ENCODE peak calls at places on chromosome 22, in five cellular contexts. One of them, this sample, is unnamed.

GRCh38 chr22:33520904-33521780 is 399.1 kb downstream of the LARGE1 start:
- DNase-seq in SK-N-SH: no peak
- DNase-seq in K562: no peak
- DNase-seq in nephron progenitor cell: no peak
- DNase-seq in bronchial epithelial cell: no peak
- DNase-seq in this sample: no peak

GRCh38 chr22:39087881-39088687 is 9.0 kb upstream of the APOBEC3H start:
- DNase-seq in SK-N-SH: no peak
- DNase-seq in K562: no peak
- DNase-seq in nephron progenitor cell: peak
- DNase-seq in bronchial epithelial cell: no peak
- DNase-seq in this sample: no peak

GRCh38 chr22:22085702-22086500 is 103.3 kb upstream of the TOP3B start:
- DNase-seq in SK-N-SH: peak
- DNase-seq in K562: peak
- DNase-seq in nephron progenitor cell: no peak
- DNase-seq in bronchial epithelial cell: peak
- DNase-seq in this sample: no peak

GRCh38 chr22:23035557-23036277 is 34.6 kb upstream of the GNAZ start:
- DNase-seq in SK-N-SH: no peak
- DNase-seq in K562: peak
- DNase-seq in nephron progenitor cell: no peak
- DNase-seq in bronchial epithelial cell: no peak
- DNase-seq in this sample: no peak

GRCh38 chr22:32185821-32186220 is 19.1 kb downstream of the RFPL2 start:
- DNase-seq in SK-N-SH: peak
- DNase-seq in K562: no peak
- DNase-seq in nephron progenitor cell: no peak
- DNase-seq in bronchial epithelial cell: no peak
- DNase-seq in this sample: no peak

GRCh38 chr22:22748297-22748743 is 103.9 kb downstream of the GGTLC2 start:
- DNase-seq in SK-N-SH: peak
- DNase-seq in K562: peak
- DNase-seq in nephron progenitor cell: peak
- DNase-seq in bronchial epithelial cell: peak
- DNase-seq in this sample: no peak

GRCh38 chr22:24554316-24555159 is at the start of gene GUCD1:
- DNase-seq in SK-N-SH: no peak
- DNase-seq in K562: no peak
- DNase-seq in nephron progenitor cell: peak
- DNase-seq in bronchial epithelial cell: peak
- DNase-seq in this sample: no peak

GRCh38 chr22:36244522-36245391 is 5.4 kb upstream of the APOL2 start:
- DNase-seq in SK-N-SH: no peak
- DNase-seq in K562: no peak
- DNase-seq in nephron progenitor cell: no peak
- DNase-seq in bronchial epithelial cell: no peak
- DNase-seq in this sample: no peak

GRCh38 chr22:27331526-27332281 is 469.9 kb downstream of the MN1 start:
- DNase-seq in SK-N-SH: peak
- DNase-seq in K562: no peak
- DNase-seq in nephron progenitor cell: peak
- DNase-seq in bronchial epithelial cell: peak
- DNase-seq in this sample: no peak

GRCh38 chr22:29299136-29299900 is 7.1 kb upstream of the GAS2L1 start:
- DNase-seq in SK-N-SH: no peak
- DNase-seq in K562: no peak
- DNase-seq in nephron progenitor cell: no peak
- DNase-seq in bronchial epithelial cell: no peak
- DNase-seq in this sample: no peak

GRCh38 chr22:41367039-41367679 is 14.6 kb upstream of the TEF start:
- DNase-seq in SK-N-SH: peak
- DNase-seq in K562: peak
- DNase-seq in nephron progenitor cell: peak
- DNase-seq in bronchial epithelial cell: peak
- DNase-seq in this sample: peak

GRCh38 chr22:30178180-30179126 is 68.1 kb downstream of the LIF start:
- DNase-seq in SK-N-SH: no peak
- DNase-seq in K562: no peak
- DNase-seq in nephron progenitor cell: no peak
- DNase-seq in bronchial epithelial cell: no peak
- DNase-seq in this sample: no peak

GRCh38 chr22:24978308-24978707 is 25.8 kb downstream of the KIAA1671 start:
- DNase-seq in SK-N-SH: no peak
- DNase-seq in K562: no peak
- DNase-seq in nephron progenitor cell: no peak
- DNase-seq in bronchial epithelial cell: no peak
- DNase-seq in this sample: no peak

GRCh38 chr22:30246962-30247376 is 410 bp upstream of the LIF start:
- DNase-seq in SK-N-SH: peak
- DNase-seq in K562: no peak
- DNase-seq in nephron progenitor cell: no peak
- DNase-seq in bronchial epithelial cell: no peak
- DNase-seq in this sample: no peak

GRCh38 chr22:28710112-28710888 is 30.7 kb upstream of the TTC28 start:
- DNase-seq in SK-N-SH: peak
- DNase-seq in K562: no peak
- DNase-seq in nephron progenitor cell: no peak
- DNase-seq in bronchial epithelial cell: peak
- DNase-seq in this sample: no peak

GRCh38 chr22:44365196-44365802 is 52.5 kb upstream of the SHISAL1 start:
- DNase-seq in SK-N-SH: no peak
- DNase-seq in K562: no peak
- DNase-seq in nephron progenitor cell: no peak
- DNase-seq in bronchial epithelial cell: no peak
- DNase-seq in this sample: no peak
- TF ChIP-seq CTCF in SK-N-SH: no peak
- TF ChIP-seq CTCF in K562: no peak
- TF ChIP-seq CTCF in nephron progenitor cell: no peak
- TF ChIP-seq CTCF in bronchial epithelial cell: no peak
- TF ChIP-seq CTCF in this sample: no peak

GRCh38 chr22:37781434-37782059 is 26.2 kb upstream of the GCAT start:
- DNase-seq in SK-N-SH: no peak
- DNase-seq in K562: no peak
- DNase-seq in nephron progenitor cell: no peak
- DNase-seq in bronchial epithelial cell: no peak
- DNase-seq in this sample: no peak
- TF ChIP-seq CTCF in SK-N-SH: peak
- TF ChIP-seq CTCF in K562: no peak
- TF ChIP-seq CTCF in nephron progenitor cell: no peak
- TF ChIP-seq CTCF in bronchial epithelial cell: peak
- TF ChIP-seq CTCF in this sample: no peak

GRCh38 chr22:49550766-49551362 is 276.8 kb downstream of the BRD1 start:
- DNase-seq in SK-N-SH: no peak
- DNase-seq in K562: peak
- DNase-seq in nephron progenitor cell: no peak
- DNase-seq in bronchial epithelial cell: no peak
- DNase-seq in this sample: no peak
- TF ChIP-seq CTCF in SK-N-SH: no peak
- TF ChIP-seq CTCF in K562: peak
- TF ChIP-seq CTCF in nephron progenitor cell: no peak
- TF ChIP-seq CTCF in bronchial epithelial cell: no peak
- TF ChIP-seq CTCF in this sample: no peak

DNA sequence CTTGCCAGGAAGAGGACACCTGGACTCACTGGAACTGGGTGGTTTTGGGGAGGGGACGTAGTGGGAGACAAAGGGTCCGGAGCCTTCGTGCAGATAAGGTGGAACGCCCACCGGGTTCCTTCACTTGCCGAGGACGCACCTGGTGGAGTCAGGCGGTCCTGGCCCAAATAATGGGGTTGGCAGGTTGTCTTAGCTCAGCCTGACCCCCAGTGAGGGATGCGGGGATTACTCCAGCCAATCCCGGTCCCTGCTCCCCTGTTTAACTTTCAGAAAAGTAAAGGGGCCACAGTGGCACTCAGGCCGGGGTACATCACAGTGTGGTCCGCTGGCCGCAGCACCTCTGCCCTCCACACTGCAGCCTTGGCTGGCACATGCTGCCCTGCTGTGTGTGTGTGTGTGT is 18.0 kb downstream of the A4GALT start:
- DNase-seq in SK-N-SH: no peak
- DNase-seq in K562: no peak
- DNase-seq in nephron progenitor cell: no peak
- DNase-seq in bronchial epithelial cell: no peak
- DNase-seq in this sample: no peak
- TF ChIP-seq CTCF in SK-N-SH: no peak
- TF ChIP-seq CTCF in K562: no peak
- TF ChIP-seq CTCF in nephron progenitor cell: no peak
- TF ChIP-seq CTCF in bronchial epithelial cell: no peak
- TF ChIP-seq CTCF in this sample: no peak

This sample was measured in GM13976.